ENCODE peak calls at places on chromosomes 2 and 18, in ten cellular contexts. N is memory B cell; W is NCI-H460; I is stimulated activated naive CD8-positive, alpha-beta T cell treated with anti-CD3 and anti-CD28 coated beads, Interleukin-15, Interleukin-2, amounts not matched to agents 100 U/mL and 50 U/mL, for 24 hours; H is WTC11; J is MV-4-11; Y is mucosa of descending colon; V is NCI-H524; M is stimulated activated CD8-positive, alpha-beta memory T cell treated with anti-CD3 and anti-CD28 coated beads, Interleukin-7, amount 100 ng/mL, for 48 hours; E is AG08396. G is an unnamed sample.

GRCh38 chr2:19244460-19245363 is 113.7 kb downstream of the OSR1 start:
- DNase-seq in N (no peak), W (no peak), I (no peak), H (no peak), J (no peak), Y (no peak), V (no peak), M (no peak), E (no peak), G (no peak)

GRCh38 chr18:12476955-12477354 is 69.2 kb downstream of the PRELID3A start:
- DNase-seq in N (no peak), W (no peak), I (no peak), H (no peak), J (no peak), Y (no peak), V (no peak), M (no peak), E (no peak), G (no peak)

GRCh38 chr2:119408221-119408619 is 23.4 kb upstream of the TMEM37 start:
- DNase-seq in N (no peak), W (no peak), I (no peak), H (no peak), J (no peak), Y (no peak), V (no peak), M (no peak), E (no peak), G (no peak)

GRCh38 chr18:35904389-35905037 is 68.0 kb upstream of the RMP24 start:
- DNase-seq in N (no peak), W (no peak), I (no peak), H (no peak), J (no peak), Y (no peak), V (no peak), M (no peak), E (no peak), G (no peak)

GRCh38 chr2:202147775-202148174 is 74.7 kb downstream of the KIAA2012 start:
- DNase-seq in N (no peak), W (no peak), I (no peak), H (no peak), J (no peak), Y (no peak), V (no peak), M (no peak), E (no peak), G (no peak)

GRCh38 chr2:128765822-128766221 is 447.2 kb upstream of the HS6ST1 start:
- DNase-seq in N (no peak), W (no peak), I (no peak), H (no peak), J (no peak), Y (no peak), V (peak), M (no peak), E (no peak), G (no peak)

GRCh38 chr2:201882353-201883095 is 76.2 kb downstream of the CDK15 start:
- DNase-seq in N (no peak), W (no peak), I (no peak), H (peak), J (peak), Y (no peak), V (no peak), M (no peak), E (no peak), G (peak)

GRCh38 chr2:149729575-149729974 is 142.0 kb upstream of the MMADHC start:
- DNase-seq in N (no peak), W (no peak), I (no peak), H (no peak), J (no peak), Y (no peak), V (no peak), M (no peak), E (no peak), G (no peak)

GRCh38 chr18:74596959-74597661 is 560 bp upstream of the ZNF407 start:
- DNase-seq in N (peak), W (peak), I (peak), H (peak), J (peak), Y (peak), V (peak), M (peak), E (peak), G (peak)

GRCh38 chr2:18708203-18708602 is 118.8 kb upstream of the NT5C1B start:
- DNase-seq in N (no peak), W (no peak), I (no peak), H (no peak), J (no peak), Y (no peak), V (no peak), M (no peak), E (no peak), G (no peak)

GRCh38 chr2:143685439-143686078 is 556.3 kb downstream of the ARHGAP15 start:
- DNase-seq in N (no peak), W (no peak), I (no peak), H (no peak), J (no peak), Y (no peak), V (peak), M (no peak), E (no peak), G (no peak)

GRCh38 chr2:230323385-230324106 is 3.4 kb upstream of the SP140L start:
- DNase-seq in N (no peak), W (no peak), I (peak), H (no peak), J (no peak), Y (no peak), V (no peak), M (no peak), E (no peak), G (no peak)

GRCh38 chr2:239157766-239158165 is 243.1 kb downstream of the HDAC4 start:
- DNase-seq in N (no peak), W (peak), I (no peak), H (peak), J (no peak), Y (peak), V (no peak), M (no peak), E (peak), G (peak)

GRCh38 chr2:177051278-177051677 is 161.3 kb upstream of the HNRNPA3 start:
- DNase-seq in N (no peak), W (no peak), I (no peak), H (no peak), J (no peak), Y (no peak), V (no peak), M (no peak), E (no peak), G (no peak)

GRCh38 chr2:106995560-106995959 is 109.6 kb upstream of the ST6GAL2 start:
- DNase-seq in N (no peak), W (no peak), I (no peak), H (no peak), J (no peak), Y (no peak), V (no peak), M (no peak), E (no peak), G (no peak)

GRCh38 chr2:28052691-28053090 is 162.2 kb downstream of the BABAM2 start:
- DNase-seq in N (no peak), W (no peak), I (no peak), H (no peak), J (no peak), Y (no peak), V (no peak), M (no peak), E (no peak), G (no peak)

GRCh38 chr2:241843321-241844065 is 15.2 kb downstream of the PDCD1 start:
- DNase-seq in N (no peak), W (no peak), I (no peak), H (no peak), J (no peak), Y (peak), V (no peak), M (no peak), E (no peak), G (peak)

GRCh38 chr18:57768557-57769326 is 34.4 kb downstream of the ATP8B1 start:
- DNase-seq in N (no peak), W (no peak), I (no peak), H (no peak), J (peak), Y (no peak), V (no peak), M (no peak), E (no peak), G (no peak)

GRCh38 chr18:24413148-24413547 is 13.3 kb upstream of the IMPACT start:
- DNase-seq in N (no peak), W (no peak), I (no peak), H (peak), J (no peak), Y (peak), V (no peak), M (no peak), E (no peak), G (no peak)

GRCh38 chr2:152078662-152079061 is 20.2 kb downstream of the CACNB4 start:
- DNase-seq in N (no peak), W (no peak), I (no peak), H (no peak), J (peak), Y (no peak), V (no peak), M (no peak), E (no peak), G (no peak)

GRCh38 chr2:239150125-239151011 is 250.5 kb downstream of the HDAC4 start:
- DNase-seq in N (no peak), W (no peak), I (no peak), H (no peak), J (no peak), Y (peak), V (no peak), M (no peak), E (no peak), G (no peak)

GRCh38 chr18:48308027-48308635 is 101.1 kb downstream of the ZBTB7C start:
- DNase-seq in N (no peak), W (no peak), I (no peak), H (no peak), J (no peak), Y (no peak), V (no peak), M (no peak), E (no peak), G (no peak)

G was measured in heart left ventricle.